ENCODE peak calls at places on chromosomes 6 and 20, in ten cellular contexts. J, U, A, V, G, E, Z, P, K and F are unnamed samples. For H3K9me3, the result is how much of the 10 kb centered on the place peaks cover.

GRCh38 chr6:139965393-139965792 is 590.9 kb upstream of the CITED2 start:
- DNase-seq in J (no peak), U (no peak), A (no peak), V (no peak), G (no peak), E (no peak), Z (no peak), P (no peak), K (peak), F (no peak)

GRCh38 chr6:142893088-142893487 is 51.9 kb downstream of the HIVEP2 start:
- DNase-seq in J (no peak), U (no peak), A (no peak), V (no peak), G (no peak), E (no peak), Z (no peak), P (no peak), K (peak), F (no peak)

GRCh38 chr20:35643045-35643444 is 21.7 kb downstream of the CPNE1 start:
- DNase-seq in J (no peak), U (no peak), A (no peak), V (no peak), G (no peak), E (no peak), Z (peak), P (no peak), K (no peak), F (no peak)

GRCh38 chr6:78942451-78942850 is 75.1 kb downstream of the IRAK1BP1 start:
- DNase-seq in J (no peak), U (no peak), A (no peak), V (no peak), G (no peak), E (no peak), Z (no peak), P (no peak), K (peak), F (no peak)

GRCh38 chr6:13139119-13139518 is 189.2 kb downstream of the TBC1D7 start:
- DNase-seq in J (no peak), U (no peak), A (no peak), V (no peak), G (no peak), E (no peak), Z (no peak), P (no peak), K (no peak), F (no peak)

GRCh38 chr20:49786671-49787370 is 25.8 kb upstream of the SLC9A8 start:
- DNase-seq in J (no peak), U (no peak), A (no peak), V (no peak), G (no peak), E (no peak), Z (no peak), P (no peak), K (no peak), F (no peak)

GRCh38 chr20:11814276-11814675 is 103.4 kb upstream of the BTBD3 start:
- DNase-seq in J (no peak), U (no peak), A (no peak), V (no peak), G (no peak), E (no peak), Z (no peak), P (no peak), K (peak), F (no peak)

GRCh38 chr6:54431466-54431865 is 123.2 kb downstream of the TINAG start:
- DNase-seq in J (no peak), U (no peak), A (no peak), V (no peak), G (no peak), E (no peak), Z (no peak), P (no peak), K (no peak), F (no peak)

GRCh38 chr6:42781811-42782688 is at the start of gene BICRAL:
- DNase-seq in J (peak), U (peak), A (no peak), V (no peak), G (peak), E (peak), Z (no peak), P (peak), K (peak), F (no peak)

GRCh38 chr6:136016228-136017225 is 165.0 kb downstream of the PDE7B start:
- DNase-seq in J (no peak), U (no peak), A (no peak), V (no peak), G (peak), E (no peak), Z (peak), P (no peak), K (no peak), F (no peak)

GRCh38 chr6:136014454-136015421 is 163.2 kb downstream of the PDE7B start:
- DNase-seq in J (peak), U (no peak), A (no peak), V (no peak), G (no peak), E (peak), Z (no peak), P (no peak), K (peak), F (no peak)

GRCh38 chr6:21441386-21441785 is 152.2 kb upstream of the SOX4 start:
- DNase-seq in J (no peak), U (no peak), A (no peak), V (no peak), G (no peak), E (no peak), Z (no peak), P (no peak), K (peak), F (no peak)

GRCh38 chr6:64872633-64873032 is 834.4 kb downstream of the EYS start:
- DNase-seq in J (no peak), U (no peak), A (no peak), V (no peak), G (no peak), E (no peak), Z (no peak), P (no peak), K (no peak), F (no peak)

GRCh38 chr6:558089-558488 is 98.8 kb downstream of the HUS1B start:
- DNase-seq in J (no peak), U (no peak), A (no peak), V (no peak), G (no peak), E (no peak), Z (no peak), P (no peak), K (no peak), F (no peak)

GRCh38 chr6:45830441-45831139 is 185.1 kb downstream of the CLIC5 start:
- DNase-seq in J (no peak), U (no peak), A (no peak), V (no peak), G (no peak), E (no peak), Z (no peak), P (no peak), K (peak), F (no peak)

GRCh38 chr20:6829510-6830116 is 62.1 kb downstream of the BMP2 start:
- DNase-seq in J (no peak), U (no peak), A (no peak), V (no peak), G (no peak), E (no peak), Z (no peak), P (no peak), K (peak), F (no peak)

GRCh38 chr20:17066955-17067354 is 159.9 kb upstream of the PCSK2 start:
- DNase-seq in J (no peak), U (no peak), A (no peak), V (no peak), G (no peak), E (no peak), Z (no peak), P (no peak), K (no peak), F (no peak)

GRCh38 chr20:1094706-1095220 is 23.6 kb upstream of the PSMF1 start:
- DNase-seq in J (no peak), U (no peak), A (no peak), V (no peak), G (no peak), E (no peak), Z (no peak), P (no peak), K (no peak), F (no peak)

GRCh38 chr6:127069659-127070279 is 48.7 kb upstream of the RSPO3 start:
- DNase-seq in J (peak), U (no peak), A (no peak), V (no peak), G (no peak), E (no peak), Z (no peak), P (no peak), K (peak), F (no peak)

GRCh38 chr6:157714153-157714490 is 108.9 kb upstream of the SNX9 start:
- DNase-seq in J (no peak), U (no peak), A (no peak), V (no peak), G (no peak), E (no peak), Z (no peak), P (no peak), K (peak), F (no peak)

GRCh38 chr6:150368762-150369161 is at the start of gene IYD:
- DNase-seq in J (no peak), U (peak), A (no peak), V (no peak), G (peak), E (no peak), Z (peak), P (no peak), K (no peak), F (no peak)

GRCh38 chr6:41477572-41477971 is 68.6 kb upstream of the FOXP4 start:
- DNase-seq in J (no peak), U (no peak), A (no peak), V (no peak), G (no peak), E (no peak), Z (no peak), P (no peak), K (no peak), F (no peak)

GRCh38 chr6:26249959-26250805 is 114.8 kb upstream of the BTN3A2 start:
- DNase-seq in J (no peak), U (peak), A (peak), V (no peak), G (peak), E (no peak), Z (no peak), P (peak), K (peak), F (no peak)

GRCh38 chr6:87102296-87102695 is 7.4 kb upstream of the CGA start:
- DNase-seq in J (no peak), U (no peak), A (no peak), V (no peak), G (no peak), E (no peak), Z (no peak), P (no peak), K (no peak), F (no peak)

GRCh38 chr6:143507358-143508145 is 4.0 kb downstream of the FUCA2 start:
- DNase-seq in J (no peak), U (no peak), A (no peak), V (no peak), G (no peak), E (no peak), Z (no peak), P (no peak), K (peak), F (no peak)

GRCh38 chr6:162343196-162343901 is 384.2 kb downstream of the PRKN start:
- DNase-seq in J (no peak), U (no peak), A (no peak), V (no peak), G (no peak), E (no peak), Z (no peak), P (no peak), K (no peak), F (no peak)

GRCh38 chr20:1440024-1440423 is 26.6 kb downstream of the NSFL1C start:
- DNase-seq in J (no peak), U (no peak), A (no peak), V (no peak), G (no peak), E (no peak), Z (no peak), P (no peak), K (no peak), F (no peak)

GRCh38 chr6:149129401-149130077 is 188.0 kb upstream of the TAB2 start:
- DNase-seq in J (no peak), U (no peak), A (no peak), V (no peak), G (no peak), E (no peak), Z (no peak), P (no peak), K (peak), F (no peak)

GRCh38 chr6:41683460-41684310 is 45.4 kb downstream of the MDFI start:
- DNase-seq in J (peak), U (peak), A (peak), V (no peak), G (peak), E (peak), Z (peak), P (peak), K (peak), F (no peak)

GRCh38 chr6:80527552-80528052 is 421.1 kb downstream of the BCKDHB start:
- DNase-seq in J (peak), U (no peak), A (no peak), V (no peak), G (no peak), E (no peak), Z (no peak), P (no peak), K (no peak), F (no peak)

GRCh38 chr6:82484737-82485650 is 121.4 kb downstream of the TPBG start:
- DNase-seq in J (no peak), U (no peak), A (no peak), V (no peak), G (no peak), E (no peak), Z (no peak), P (no peak), K (no peak), F (no peak)

GRCh38 chr6:82492134-82492533 is 128.5 kb downstream of the TPBG start:
- DNase-seq in J (no peak), U (no peak), A (no peak), V (no peak), G (no peak), E (no peak), Z (no peak), P (no peak), K (no peak), F (no peak)

GRCh38 chr6:82487895-82488294 is 124.3 kb downstream of the TPBG start:
- DNase-seq in J (no peak), U (no peak), A (no peak), V (no peak), G (no peak), E (no peak), Z (no peak), P (no peak), K (no peak), F (no peak)

GRCh38 chr6:82484001-82484400 is 120.4 kb downstream of the TPBG start:
- DNase-seq in J (no peak), U (no peak), A (no peak), V (no peak), G (no peak), E (no peak), Z (no peak), P (no peak), K (no peak), F (no peak)

GRCh38 chr6:82488403-82488802 is 124.8 kb downstream of the TPBG start:
- DNase-seq in J (no peak), U (no peak), A (no peak), V (no peak), G (no peak), E (no peak), Z (no peak), P (no peak), K (no peak), F (no peak)
- H3K9me3 ChIP-seq in J (under half), U (under half), A (under half), V (under half), G (under half), E (under half), Z (under half), P (under half), K (under half), F (under half)

GRCh38 chr6:56838965-56839364 is 115.9 kb upstream of the BEND6 start:
- DNase-seq in J (no peak), U (no peak), A (no peak), V (no peak), G (no peak), E (no peak), Z (no peak), P (no peak), K (no peak), F (no peak)

GRCh38 chr6:56841372-56841749 is 113.5 kb upstream of the BEND6 start:
- DNase-seq in J (no peak), U (no peak), A (no peak), V (no peak), G (no peak), E (no peak), Z (no peak), P (no peak), K (no peak), F (no peak)

GRCh38 chr6:56838016-56838555 is 116.8 kb upstream of the BEND6 start:
- DNase-seq in J (no peak), U (no peak), A (no peak), V (no peak), G (no peak), E (no peak), Z (no peak), P (no peak), K (no peak), F (no peak)

GRCh38 chr6:56840467-56841371 is 114.2 kb upstream of the BEND6 start:
- DNase-seq in J (no peak), U (no peak), A (no peak), V (no peak), G (no peak), E (no peak), Z (no peak), P (no peak), K (peak), F (no peak)

GRCh38 chr6:56839533-56840183 is 115.2 kb upstream of the BEND6 start:
- DNase-seq in J (no peak), U (no peak), A (no peak), V (no peak), G (no peak), E (no peak), Z (no peak), P (no peak), K (no peak), F (no peak)
- H3K4me3 ChIP-seq in J (no peak), U (no peak), A (no peak), V (no peak), G (no peak), E (no peak), Z (no peak), P (no peak), K (no peak), F (no peak)

GRCh38 chr6:3831741-3832530 is 17.2 kb upstream of the FAM50B start:
- DNase-seq in J (no peak), U (no peak), A (no peak), V (no peak), G (no peak), E (no peak), Z (no peak), P (no peak), K (peak), F (no peak)

GRCh38 chr6:3838992-3839867 is 9.9 kb upstream of the FAM50B start:
- DNase-seq in J (no peak), U (no peak), A (no peak), V (no peak), G (no peak), E (no peak), Z (no peak), P (no peak), K (peak), F (no peak)

GRCh38 chr6:3830806-3831205 is 18.4 kb upstream of the FAM50B start:
- DNase-seq in J (no peak), U (no peak), A (no peak), V (no peak), G (no peak), E (no peak), Z (no peak), P (no peak), K (no peak), F (no peak)

GRCh38 chr6:3837781-3838180 is 11.4 kb upstream of the FAM50B start:
- DNase-seq in J (no peak), U (no peak), A (no peak), V (no peak), G (no peak), E (no peak), Z (no peak), P (no peak), K (no peak), F (no peak)

DNA sequence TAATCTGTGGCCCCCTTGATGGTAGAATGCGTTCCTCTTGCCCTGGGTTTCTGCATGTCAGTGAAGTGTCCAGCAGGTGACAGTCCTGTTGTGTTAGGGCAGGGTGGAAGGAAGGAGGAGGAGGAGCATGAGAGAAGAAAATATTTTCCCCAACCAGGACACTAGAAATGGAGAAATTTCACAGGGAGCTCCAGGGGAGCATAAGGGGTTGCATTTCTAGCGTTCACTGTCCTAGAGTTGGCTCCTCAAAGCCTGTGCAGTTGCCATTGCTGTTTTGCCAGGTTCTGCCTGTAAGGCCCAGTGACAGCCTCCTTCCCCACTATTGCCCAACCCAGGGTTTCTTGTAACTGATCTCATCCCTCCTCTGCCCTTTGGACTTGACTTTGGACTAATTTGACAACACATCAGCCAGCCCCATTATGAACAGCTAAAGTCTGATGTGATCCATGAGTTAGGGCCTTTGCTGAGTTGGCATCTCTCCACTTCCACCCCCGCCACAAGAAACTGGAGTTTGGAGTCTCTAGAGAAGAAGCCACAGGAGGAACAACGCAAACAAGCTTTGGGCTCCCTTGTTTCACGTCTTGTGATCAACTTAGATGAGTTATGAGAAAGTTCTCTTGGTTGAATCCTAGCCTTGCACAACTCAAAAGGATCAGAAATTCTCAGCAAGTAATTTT is 14.0 kb upstream of the FAM50B start:
- DNase-seq in J (no peak), U (peak), A (no peak), V (no peak), G (no peak), E (no peak), Z (peak), P (no peak), K (no peak), F (no peak)
- TF ChIP-seq CTCF in J (peak), U (no peak), A (no peak), V (no peak), G (no peak), E (no peak), Z (no peak), P (no peak), K (no peak), F (no peak)

DNA sequence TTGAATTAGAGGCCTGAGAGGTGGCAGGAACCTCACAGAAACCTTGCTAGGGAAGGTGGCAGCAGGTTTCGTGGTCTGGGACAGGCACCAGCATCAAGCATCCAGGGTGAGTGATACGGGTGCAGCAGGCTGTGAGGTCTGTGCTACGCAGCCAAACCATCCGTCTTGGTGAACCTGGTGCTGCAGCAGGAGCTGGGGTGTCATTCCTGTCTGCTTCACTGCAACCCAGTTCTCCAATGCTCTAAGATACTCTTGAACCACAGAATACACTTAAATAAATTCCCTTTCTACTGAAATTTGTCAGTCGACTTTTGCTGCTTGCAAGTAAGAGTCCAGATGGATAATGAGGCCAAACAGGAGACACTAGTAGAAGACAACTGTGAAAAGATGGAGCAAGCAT is 9.7 kb upstream of the CBLN4 start:
- DNase-seq in J (no peak), U (no peak), A (no peak), V (no peak), G (no peak), E (no peak), Z (peak), P (no peak), K (no peak), F (no peak)
- H3K9me3 ChIP-seq in J (under half), U (under half), A (under half), V (under half), G (under half), E (under half), Z (under half), P (under half), K (under half), F (under half)

DNA sequence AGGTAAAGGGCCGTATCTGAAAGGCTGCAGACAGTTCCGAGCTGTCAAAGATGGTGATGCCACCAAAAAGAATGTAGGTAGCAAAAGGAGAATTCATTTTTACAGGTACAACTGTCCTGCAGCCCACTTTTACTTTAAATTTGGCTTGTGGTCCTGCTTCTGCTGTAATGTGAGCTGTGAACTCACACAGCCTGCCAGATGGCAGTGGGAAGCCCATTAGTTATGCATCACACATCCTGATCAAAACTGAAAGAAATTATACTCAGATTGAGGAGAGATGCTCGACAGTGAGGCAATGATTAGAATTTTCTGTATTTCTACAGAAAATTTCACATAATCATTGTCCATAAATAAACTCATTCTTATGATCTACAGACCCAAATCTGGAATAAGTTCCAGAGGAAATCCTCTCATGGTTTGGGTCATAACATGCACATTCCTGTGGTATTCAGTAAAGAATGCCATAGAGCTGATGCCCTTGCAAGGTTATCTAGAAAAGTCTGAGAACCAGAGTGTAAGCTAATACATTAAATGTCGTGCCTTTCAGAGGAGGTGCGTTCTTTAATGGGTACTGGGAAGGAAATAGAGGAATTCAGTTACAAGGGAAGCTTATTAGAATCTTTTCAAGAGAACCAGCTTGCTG is 23.9 kb upstream of the E2F3 start:
- DNase-seq in J (no peak), U (no peak), A (no peak), V (no peak), G (no peak), E (no peak), Z (no peak), P (no peak), K (peak), F (no peak)
- H3K4me3 ChIP-seq in J (no peak), U (no peak), A (no peak), V (no peak), G (no peak), E (no peak), Z (no peak), P (no peak), K (no peak), F (no peak)